ENCODE peak calls at places on chromosomes 13 and 19, in four cellular contexts. C is mucosa of descending colon, O is ovary, A is left lung. F is an unnamed sample. For H3K4me1 and H3K9me3, the result is how much of the 10 kb centered on the place peaks cover.

GRCh38 chr19:5281588-5281987 is 59.0 kb downstream of the PTPRS start:
- DNase-seq in C (peak), O (peak), A (no peak), F (peak)

GRCh38 chr19:19602136-19602712 is 16.3 kb downstream of the PBX4 start:
- DNase-seq in C (peak), O (no peak), A (peak), F (no peak)

GRCh38 chr13:99982741-99983400 is 1.3 kb downstream of the ZIC2 start:
- DNase-seq in C (no peak), O (no peak), A (no peak), F (no peak)

GRCh38 chr13:81058211-81058915 is 717.4 kb upstream of the SPRY2 start:
- DNase-seq in C (no peak), O (no peak), A (no peak), F (no peak)

GRCh38 chr19:42345191-42345812 is 19.9 kb downstream of the MEGF8 start:
- DNase-seq in C (no peak), O (no peak), A (no peak), F (no peak)

GRCh38 chr19:31253816-31254551 is 95.3 kb downstream of the TSHZ3 start:
- DNase-seq in C (no peak), O (no peak), A (no peak), F (no peak)

GRCh38 chr19:45705115-45705514 is 12.6 kb downstream of the QPCTL start:
- DNase-seq in C (no peak), O (no peak), A (no peak), F (no peak)

GRCh38 chr19:47421844-47422395 is 2.6 kb upstream of the MEIS3 start:
- DNase-seq in C (no peak), O (no peak), A (no peak), F (no peak)

GRCh38 chr19:20858218-20858617 is 64.8 kb upstream of the ZNF85 start:
- DNase-seq in C (no peak), O (no peak), A (no peak), F (no peak)

GRCh38 chr13:63287926-63288325 is 1872.3 kb upstream of the PCDH20 start:
- DNase-seq in C (no peak), O (no peak), A (no peak), F (no peak)

GRCh38 chr13:105952233-105952767 is 583.2 kb downstream of the EFNB2 start:
- DNase-seq in C (no peak), O (no peak), A (no peak), F (no peak)

GRCh38 chr19:13825489-13826475 is 30.5 kb downstream of the ZSWIM4 start:
- DNase-seq in C (peak), O (no peak), A (peak), F (peak)

GRCh38 chr19:3784607-3785463 is 1.3 kb downstream of the MATK start:
- DNase-seq in C (no peak), O (no peak), A (peak), F (no peak)
- H3K4me3 ChIP-seq in C (no peak), O (no peak), A (peak), F (peak)

DNA sequence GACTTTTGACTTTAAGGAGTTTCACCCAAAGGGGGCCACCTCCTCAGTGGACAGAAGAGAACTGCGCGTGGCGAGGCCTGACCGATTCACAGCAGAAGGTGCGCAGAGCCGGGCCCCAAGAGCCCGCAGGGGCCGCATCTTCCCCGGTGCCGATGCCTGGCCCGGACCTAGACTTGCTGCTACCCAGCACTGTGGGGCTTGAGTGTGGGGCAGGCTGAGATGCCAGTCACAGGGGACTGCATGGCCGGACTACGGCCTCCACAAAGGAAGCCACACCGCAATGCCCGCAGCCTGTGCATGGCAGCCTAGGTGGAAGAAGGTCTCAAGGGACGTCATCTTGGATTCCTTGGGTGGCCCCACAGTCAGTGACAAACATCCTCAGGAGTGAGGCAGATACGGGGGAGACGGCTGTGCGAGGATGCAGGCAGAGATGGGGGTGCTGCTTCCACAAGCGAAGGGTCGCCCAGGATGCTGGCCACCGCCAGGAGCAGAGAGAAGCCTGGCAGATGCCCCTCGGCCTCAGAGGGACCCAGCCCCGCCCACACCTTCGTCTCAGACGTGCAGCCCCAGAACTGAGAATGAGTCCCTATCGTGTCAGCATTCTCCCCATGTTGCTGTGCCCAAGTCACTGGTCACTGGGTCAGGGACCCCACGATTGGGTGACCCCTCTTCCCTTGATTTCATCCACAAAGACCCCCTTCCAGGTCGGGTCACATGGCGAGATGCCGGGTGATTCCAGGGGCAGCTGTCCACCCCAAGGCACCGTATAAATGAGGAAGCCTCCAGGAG is 16.9 kb downstream of the MOB3A start:
- DNase-seq in C (no peak), O (no peak), A (no peak), F (no peak)
- H3K4me1 ChIP-seq in C (under half), O (under half), A (under half), F (under half)

DNA sequence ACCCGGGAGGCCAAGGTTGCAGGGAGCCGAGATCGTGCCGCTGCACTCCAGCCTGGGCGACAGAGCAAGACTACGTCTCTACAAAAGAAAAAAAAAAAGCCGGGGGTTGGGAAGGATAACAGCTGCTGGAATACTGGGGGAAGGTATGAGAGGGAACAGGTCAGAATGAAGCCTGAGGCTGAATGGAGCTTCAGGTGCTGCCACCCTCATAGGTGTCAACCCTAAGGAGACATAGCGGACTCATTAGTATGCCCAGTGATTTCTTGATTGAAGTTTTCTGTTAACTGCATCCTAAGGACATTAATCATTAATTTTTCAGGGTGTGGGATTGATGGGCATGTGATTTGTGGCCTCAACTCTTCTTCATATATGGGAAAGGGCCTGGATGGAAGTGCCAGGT is 6.0 kb downstream of the SMARCA4 start:
- DNase-seq in C (no peak), O (no peak), A (no peak), F (no peak)
- H3K9me3 ChIP-seq in C (under half), O (under half), A (under half), F (under half)

DNA sequence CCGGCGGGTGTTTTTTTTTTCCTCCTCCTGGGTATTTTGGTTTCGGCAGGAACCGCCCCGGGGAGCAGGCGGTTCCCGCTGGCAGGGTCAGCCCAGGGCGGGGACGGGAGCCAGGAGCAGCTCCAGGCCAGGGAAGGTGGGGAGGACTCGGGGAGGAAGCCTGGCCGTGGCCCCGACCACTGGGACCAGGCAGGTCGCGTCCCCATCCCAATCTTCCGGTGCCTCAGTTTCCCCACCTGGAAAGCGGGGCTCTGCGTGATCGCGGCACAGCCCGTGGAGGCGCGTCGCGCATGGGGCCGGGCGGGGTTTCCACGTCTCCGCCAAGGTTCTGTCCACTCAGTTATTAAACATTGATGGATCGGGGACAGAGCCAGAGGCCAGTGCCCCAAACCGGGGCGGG is 34.8 kb downstream of the IL12RB1 start:
- DNase-seq in C (no peak), O (no peak), A (no peak), F (no peak)
- H3K4me3 ChIP-seq in C (no peak), O (no peak), A (no peak), F (no peak)

DNA sequence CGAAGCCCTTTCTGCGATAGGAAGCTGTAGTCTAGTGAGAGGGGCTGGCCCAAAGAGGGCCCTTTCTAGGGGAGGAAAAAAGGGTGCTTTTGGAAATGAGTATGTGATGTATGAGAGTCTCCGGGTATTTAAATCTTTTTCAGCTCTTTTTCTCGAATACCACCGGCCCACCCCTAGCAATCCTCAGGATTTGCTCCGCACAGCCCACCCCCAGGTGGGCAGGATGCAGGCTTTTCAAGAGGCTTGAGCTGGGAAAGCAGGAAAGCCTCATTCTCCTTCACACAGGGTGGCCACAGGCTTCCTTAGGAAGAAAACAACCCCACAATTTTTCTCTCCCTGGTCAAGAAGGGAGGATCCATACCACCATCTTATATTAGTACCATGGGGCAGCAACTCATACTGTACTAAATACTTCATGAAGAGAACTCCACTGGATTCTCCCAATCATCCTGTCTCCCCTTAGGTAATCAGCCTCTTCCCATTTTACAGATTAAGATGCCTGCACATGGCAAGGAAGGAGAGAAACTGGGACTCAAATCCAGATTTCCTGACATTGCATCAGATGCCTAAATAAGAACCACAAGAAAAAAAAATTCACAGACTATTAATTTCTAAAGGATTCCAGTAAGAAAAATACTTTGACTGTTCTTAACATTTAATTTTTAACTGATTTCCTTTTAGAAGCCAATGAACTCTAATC is 84.4 kb downstream of the STK24 start:
- DNase-seq in C (no peak), O (no peak), A (no peak), F (no peak)
- H3K4me1 ChIP-seq in C (under half), O (under half), A (under half), F (under half)

GRCh38 chr19:43901395-43902390 is 33.4 kb downstream of the ZNF45 start:
- DNase-seq in C (peak), O (peak), A (peak), F (peak)
- H3K9me3 ChIP-seq in C (half or more), O (under half), A (under half), F (under half)

GRCh38 chr19:18416778-18417249 is 2.4 kb upstream of the SSBP4 start:
- DNase-seq in C (peak), O (peak), A (peak), F (no peak)
- H3K4me3 ChIP-seq in C (no peak), O (peak), A (peak), F (peak)

DNA sequence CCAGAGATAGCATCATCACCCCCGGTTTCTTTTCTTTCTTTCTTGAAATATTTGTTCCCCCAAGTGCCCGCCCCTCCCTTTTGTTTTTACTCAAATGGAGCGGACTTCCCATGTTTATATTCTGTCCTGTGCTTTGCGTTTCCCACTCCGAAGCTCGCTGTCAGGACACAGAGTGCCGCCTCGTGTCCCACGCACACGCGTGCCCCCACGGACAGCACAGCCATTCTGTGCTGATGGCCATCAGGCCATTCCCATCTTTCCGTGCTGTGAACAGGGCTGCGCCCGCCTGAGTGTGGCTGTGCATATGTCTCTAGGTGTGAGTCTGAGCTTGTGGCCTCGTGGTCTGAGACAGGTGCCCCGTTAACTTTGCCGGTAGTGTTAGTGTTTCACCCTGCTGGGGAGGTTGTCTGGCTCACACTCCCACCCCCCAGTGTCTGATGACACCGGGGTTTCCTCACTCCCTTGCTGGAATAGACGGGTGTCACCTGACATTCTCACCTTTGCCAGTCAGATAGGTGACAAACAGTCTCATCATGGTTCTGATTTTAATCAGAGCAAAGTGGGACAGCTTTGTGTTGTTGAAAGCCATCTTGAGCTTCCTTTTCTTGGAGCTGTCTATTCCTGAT is 6.9 kb downstream of the PAK4 start:
- DNase-seq in C (no peak), O (no peak), A (peak), F (no peak)
- H3K4me1 ChIP-seq in C (half or more), O (under half), A (under half), F (under half)

GRCh38 chr19:3321696-3322095 is 44.7 kb upstream of the NFIC start:
- DNase-seq in C (no peak), O (no peak), A (no peak), F (no peak)

GRCh38 chr19:3323704-3324103 is 42.7 kb upstream of the NFIC start:
- DNase-seq in C (no peak), O (no peak), A (no peak), F (no peak)

GRCh38 chr19:3320853-3321252 is 45.5 kb upstream of the NFIC start:
- DNase-seq in C (no peak), O (no peak), A (no peak), F (no peak)

GRCh38 chr19:3323026-3323425 is 43.4 kb upstream of the NFIC start:
- DNase-seq in C (no peak), O (no peak), A (no peak), F (no peak)

DNA sequence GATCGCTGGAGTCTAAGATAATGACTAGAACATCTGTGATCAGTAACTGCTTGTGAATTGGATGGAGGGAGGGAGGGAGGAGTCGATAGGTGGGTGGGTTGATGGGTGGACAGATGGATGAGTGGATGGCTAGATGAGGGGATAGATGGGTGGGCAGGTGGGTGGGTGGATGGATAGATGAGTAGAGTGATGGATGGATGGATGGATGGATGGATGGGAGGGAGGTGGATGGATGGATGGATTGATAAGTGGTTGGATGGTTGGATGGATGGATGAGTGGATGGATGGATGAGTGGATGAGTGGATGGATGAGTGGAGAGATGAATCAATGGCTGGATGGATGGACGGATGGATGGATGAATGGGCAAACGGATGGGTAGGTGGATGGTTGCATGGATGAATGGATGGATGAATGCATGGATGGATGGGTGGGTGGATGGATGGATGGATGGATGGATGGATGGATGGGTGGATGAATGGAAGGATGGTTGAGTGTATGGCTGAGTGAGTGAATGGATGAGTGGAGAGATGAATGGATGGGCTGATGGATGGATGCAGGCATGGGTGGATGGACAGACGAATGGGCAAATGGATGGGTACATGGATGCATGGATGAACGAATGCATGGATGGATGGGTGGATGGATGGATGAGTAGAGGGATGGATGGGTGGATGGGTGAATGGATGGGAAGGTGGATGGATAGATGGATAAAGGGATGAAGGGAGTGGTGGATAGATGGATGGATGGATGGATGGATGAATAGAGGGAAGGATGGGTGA is 44.0 kb upstream of the NFIC start:
- DNase-seq in C (no peak), O (no peak), A (no peak), F (no peak)
- H3K9me3 ChIP-seq in C (under half), O (under half), A (under half), F (under half)

GRCh38 chr13:73971481-73971880 is 162.7 kb downstream of the KLF12 start:
- DNase-seq in C (no peak), O (no peak), A (no peak), F (no peak)

GRCh38 chr13:73966331-73966730 is 167.9 kb downstream of the KLF12 start:
- DNase-seq in C (no peak), O (no peak), A (no peak), F (no peak)

GRCh38 chr13:73970413-73971055 is 163.7 kb downstream of the KLF12 start:
- DNase-seq in C (no peak), O (no peak), A (no peak), F (no peak)

GRCh38 chr13:73972503-73972902 is 161.7 kb downstream of the KLF12 start:
- DNase-seq in C (no peak), O (no peak), A (no peak), F (no peak)

DNA sequence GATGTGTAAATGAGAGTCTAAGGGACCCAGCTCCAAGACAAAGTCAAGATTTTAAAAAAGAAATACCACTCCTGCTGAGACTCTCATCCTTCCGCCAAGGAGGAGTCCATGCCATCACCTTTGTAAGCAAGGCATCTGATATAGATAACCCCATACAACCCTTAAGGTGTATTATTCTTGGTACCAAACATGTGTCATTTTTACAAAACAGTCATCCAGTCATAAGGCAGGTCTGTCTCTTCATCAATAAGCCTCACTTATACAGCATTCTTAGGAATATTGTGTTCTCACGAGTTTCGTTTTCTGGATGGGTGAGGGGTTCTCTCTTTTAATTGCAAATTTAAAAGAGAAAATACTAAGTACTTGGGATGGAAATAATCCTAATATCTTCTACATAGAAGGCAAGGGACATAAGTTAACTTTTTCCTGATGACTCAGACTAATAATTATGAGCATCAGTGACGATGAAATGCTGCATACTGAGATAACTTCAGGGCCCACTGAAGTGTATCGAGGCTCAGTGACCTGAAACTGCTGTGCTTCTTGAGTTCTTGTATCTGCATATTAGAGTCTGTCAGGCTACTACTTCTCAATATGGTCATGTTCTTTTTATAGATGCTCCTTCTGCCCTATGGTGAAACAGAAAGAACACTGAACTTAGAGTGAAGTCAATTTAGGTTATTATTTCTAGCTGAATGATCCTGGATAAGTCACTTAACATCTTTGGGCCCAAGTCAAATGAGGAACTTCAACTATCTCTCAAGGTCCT is 166.6 kb downstream of the KLF12 start:
- DNase-seq in C (no peak), O (no peak), A (no peak), F (peak)
- H3K4me3 ChIP-seq in C (no peak), O (no peak), A (no peak), F (no peak)